ENCODE peak calls at places on chromosomes 2 and 18, in five cellular contexts. B is brain microvascular endothelial cell, Z is A549, O is Peyer's patch, K is GM23338. F is an unnamed sample.

GRCh38 chr2:174846941-174847938 is 83.0 kb upstream of the CHRNA1 start:
- DNase-seq in K (peak), Z (no peak), B (peak), O (no peak), F (peak)

GRCh38 chr2:112148477-112148876 is 10.3 kb downstream of the FBLN7 start:
- DNase-seq in Z (no peak), O (no peak), B (no peak), K (no peak), F (no peak)

GRCh38 chr2:240728827-240729226 is 37.2 kb downstream of the AQP12A start:
- DNase-seq in O (no peak), Z (no peak), B (no peak), K (no peak), F (no peak)

GRCh38 chr18:22563098-22563707 is 145.5 kb upstream of the CTAGE1 start:
- DNase-seq in O (no peak), Z (peak), K (peak), B (peak), F (peak)

GRCh38 chr18:12431561-12431960 is 23.8 kb downstream of the PRELID3A start:
- DNase-seq in Z (no peak), K (no peak), O (no peak), B (no peak), F (no peak)

GRCh38 chr2:65316072-65316471 is 88.4 kb downstream of the ACTR2 start:
- DNase-seq in K (no peak), Z (no peak), O (no peak), B (no peak), F (peak)

GRCh38 chr2:43192039-43192438 is 34.4 kb downstream of the ZFP36L2 start:
- DNase-seq in Z (no peak), K (peak), O (no peak), B (no peak), F (no peak)

GRCh38 chr2:74585406-74586182 is 31.1 kb downstream of the DOK1 start:
- DNase-seq in O (no peak), B (no peak), Z (no peak), K (no peak), F (no peak)

DNA sequence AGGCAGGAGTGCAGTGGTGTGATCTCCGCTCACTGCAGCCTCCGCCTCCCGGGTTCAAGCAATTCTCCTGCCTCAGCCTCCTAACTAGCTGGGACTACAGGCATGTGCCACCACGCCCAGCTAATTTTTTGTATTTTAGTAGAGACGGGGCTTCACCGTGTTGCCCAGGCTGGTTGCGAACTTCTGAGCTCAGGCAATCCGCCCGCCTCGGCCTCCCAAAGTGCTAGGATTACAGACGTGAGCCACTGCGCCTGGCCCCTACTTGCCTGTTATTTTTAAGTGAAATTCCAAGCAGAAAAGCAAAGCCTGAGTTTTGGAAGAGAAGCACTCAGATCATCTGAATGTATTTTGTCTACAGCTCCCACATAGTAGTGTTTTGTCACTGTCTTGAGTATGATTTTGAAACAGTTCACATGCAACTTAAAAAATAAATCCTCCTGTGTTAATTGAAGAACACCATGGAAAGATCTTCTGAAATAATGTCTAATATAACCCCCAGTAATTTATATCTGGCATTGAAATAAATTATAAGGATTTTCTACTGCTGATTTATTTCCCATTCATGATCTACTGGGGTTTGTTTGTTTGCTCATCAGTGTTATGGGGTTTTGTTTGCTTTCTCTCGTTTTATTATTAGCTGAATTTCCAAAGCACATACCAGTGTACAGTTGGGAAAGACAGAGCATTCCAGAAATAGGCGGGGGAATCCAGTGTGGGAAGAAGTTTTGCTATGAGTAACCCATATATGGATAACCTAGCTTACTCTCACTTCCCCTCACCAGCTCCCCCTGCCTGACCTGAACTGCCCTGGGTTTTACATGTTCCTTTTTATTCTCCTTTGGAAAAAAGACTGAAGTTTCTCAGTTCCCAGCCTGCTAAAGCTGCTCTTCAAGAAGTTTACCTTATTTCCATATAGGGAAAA is 80.1 kb upstream of the MAP3K20 start:
- DNase-seq in O (no peak), B (peak), Z (peak), K (peak), F (peak)
- H3K27ac ChIP-seq in O (no peak), B (peak), Z (peak), K (no peak), F (peak)

GRCh38 chr2:218638372-218638771 is 21.1 kb downstream of the ZNF142 start:
- DNase-seq in K (no peak), Z (no peak), B (no peak), O (no peak), F (no peak)
- H3K27ac ChIP-seq in K (no peak), Z (no peak), B (no peak), O (no peak), F (no peak)

GRCh38 chr2:99900589-99900988 is 241.8 kb downstream of the AFF3 start:
- DNase-seq in K (no peak), O (no peak), Z (no peak), B (no peak), F (no peak)

GRCh38 chr2:99899058-99899855 is 243.1 kb downstream of the AFF3 start:
- DNase-seq in B (no peak), Z (no peak), K (no peak), O (no peak), F (no peak)

DNA sequence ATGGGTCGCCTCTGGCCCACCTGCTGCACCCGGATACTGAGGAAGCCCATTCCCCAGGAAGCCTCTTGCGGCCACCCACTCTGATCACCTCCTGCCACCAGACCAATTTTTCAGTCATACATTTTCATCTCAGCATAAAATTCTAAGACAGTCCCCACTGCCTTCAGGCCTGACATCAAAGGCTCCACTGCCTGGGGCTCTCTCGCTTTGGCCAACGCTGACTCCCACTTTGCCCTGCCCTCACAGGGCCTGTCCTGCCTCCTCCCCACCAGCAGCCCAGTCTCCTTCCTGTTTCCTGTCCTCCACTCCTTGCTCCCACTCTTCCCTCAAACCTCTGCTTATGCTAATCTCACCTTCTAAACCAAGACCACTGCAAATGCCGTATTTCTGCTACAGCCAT is 243.7 kb downstream of the AFF3 start:
- DNase-seq in K (no peak), O (no peak), Z (no peak), B (no peak), F (no peak)
- H3K27ac ChIP-seq in K (no peak), O (no peak), Z (no peak), B (no peak), F (no peak)

GRCh38 chr2:101111917-101112771 is 39.0 kb downstream of the TBC1D8 start:
- DNase-seq in O (no peak), K (no peak), B (peak), Z (no peak), F (no peak)
- H3K27ac ChIP-seq in O (no peak), K (peak), B (no peak), Z (peak), F (peak)

DNA sequence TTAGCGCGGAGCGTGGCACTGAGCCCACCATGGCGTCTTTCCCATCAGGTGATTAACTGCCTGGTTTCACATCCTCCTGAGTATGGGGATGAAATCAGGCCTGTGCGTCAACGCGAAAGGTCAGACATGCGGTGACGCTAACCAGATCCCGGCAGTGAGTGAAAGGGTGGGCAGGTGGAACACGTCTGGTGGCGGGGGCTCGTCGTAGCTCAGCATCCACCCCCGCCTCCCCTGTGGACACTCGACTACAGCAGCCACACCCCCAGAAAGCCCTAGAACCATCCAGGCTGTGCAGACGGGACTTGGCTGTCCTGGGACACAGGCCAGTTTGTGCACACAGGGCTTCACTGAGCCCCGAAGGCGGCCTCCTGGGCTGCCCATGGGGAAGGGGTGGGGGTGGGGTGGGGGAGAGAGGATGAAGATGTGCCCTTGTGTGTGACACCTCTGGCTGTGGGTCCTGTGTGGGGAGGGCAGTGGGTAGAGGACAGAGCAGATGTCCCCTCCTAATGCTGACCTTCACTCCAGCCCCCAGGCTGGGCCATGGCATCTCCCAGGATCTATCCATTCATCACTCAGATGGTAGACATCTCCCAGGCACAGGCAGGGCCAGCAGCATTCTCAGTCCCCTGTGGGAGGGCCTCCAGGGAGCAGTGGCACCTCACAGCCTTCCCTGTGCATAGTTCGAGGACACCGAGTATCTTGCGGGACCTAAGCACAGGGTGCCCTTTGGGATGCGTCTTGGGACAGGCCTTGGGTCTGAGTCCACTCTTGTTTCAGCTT is 27.5 kb downstream of the RAMP1 start:
- DNase-seq in B (no peak), Z (no peak), O (no peak), K (no peak), F (no peak)
- H3K27ac ChIP-seq in B (no peak), Z (no peak), O (no peak), K (no peak), F (peak)

GRCh38 chr2:149860276-149860921 is 272.8 kb upstream of the MMADHC start:
- DNase-seq in Z (no peak), O (no peak), B (peak), K (no peak), F (no peak)
- H3K27ac ChIP-seq in Z (peak), O (no peak), B (peak), K (no peak), F (no peak)

GRCh38 chr2:105822186-105822585 is 77.5 kb downstream of the NCK2 start:
- DNase-seq in K (no peak), B (no peak), O (no peak), Z (no peak), F (no peak)
- H3K27ac ChIP-seq in K (peak), B (no peak), O (peak), Z (no peak), F (peak)